ENCODE peak calls at places on chromosomes 12 and 14, in nine cellular contexts. E is DND-41; V is tibial nerve; J is BJ; R is stomach; D is fibroblast of lung; N is CD8-positive, alpha-beta memory T cell; H is AG04450; W is GM23248. T is an unnamed sample.

GRCh38 chr12:19916982-19917381 is 451.4 kb upstream of the PDE3A start:
- DNase-seq in E (no peak), V (no peak), J (no peak), R (no peak), D (no peak), N (no peak), H (no peak), W (no peak), T (peak)

GRCh38 chr12:15699886-15700285 is 89.3 kb downstream of the EPS8 start:
- DNase-seq in E (no peak), V (no peak), J (no peak), R (no peak), D (no peak), N (no peak), H (no peak), W (no peak), T (no peak)

GRCh38 chr14:69181491-69181890 is 9.8 kb upstream of the EXD2 start:
- DNase-seq in E (no peak), V (no peak), J (no peak), R (no peak), D (no peak), N (no peak), H (no peak), W (peak), T (no peak)

GRCh38 chr12:56880416-56881035 is 53.7 kb downstream of the SDR9C7 start:
- DNase-seq in E (no peak), V (no peak), J (no peak), R (no peak), D (no peak), N (no peak), H (no peak), W (peak), T (no peak)

GRCh38 chr12:24133385-24133784 is 183.9 kb upstream of the SOX5 start:
- DNase-seq in E (peak), V (no peak), J (no peak), R (no peak), D (no peak), N (no peak), H (no peak), W (no peak), T (no peak)

GRCh38 chr12:84974177-84974815 is 61.7 kb upstream of the SLC6A15 start:
- DNase-seq in E (no peak), V (no peak), J (no peak), R (no peak), D (no peak), N (no peak), H (no peak), W (peak), T (no peak)

GRCh38 chr12:32051511-32052299 is 54.9 kb upstream of the BICD1 start:
- DNase-seq in E (no peak), V (no peak), J (peak), R (no peak), D (peak), N (no peak), H (peak), W (peak), T (peak)

GRCh38 chr12:30417697-30418231 is 277.9 kb downstream of the IPO8 start:
- DNase-seq in E (no peak), V (no peak), J (no peak), R (no peak), D (peak), N (no peak), H (peak), W (peak), T (no peak)

GRCh38 chr14:103526247-103526913 is 2.6 kb upstream of the TRMT61A start:
- DNase-seq in E (no peak), V (no peak), J (no peak), R (no peak), D (no peak), N (no peak), H (no peak), W (no peak), T (peak)

GRCh38 chr12:91109148-91109564 is 2.1 kb downstream of the LUM start:
- DNase-seq in E (peak), V (peak), J (peak), R (peak), D (peak), N (no peak), H (no peak), W (peak), T (peak)

GRCh38 chr12:49200882-49201594 is 12.2 kb upstream of the TUBA1A start:
- DNase-seq in E (no peak), V (no peak), J (peak), R (no peak), D (peak), N (no peak), H (no peak), W (peak), T (peak)

GRCh38 chr14:53285806-53286205 is 132.7 kb upstream of the DDHD1 start:
- DNase-seq in E (no peak), V (no peak), J (no peak), R (no peak), D (peak), N (no peak), H (no peak), W (peak), T (no peak)

GRCh38 chr14:31937730-31938346 is 139.3 kb upstream of the ARHGAP5 start:
- DNase-seq in E (peak), V (no peak), J (peak), R (peak), D (peak), N (no peak), H (no peak), W (peak), T (peak)

GRCh38 chr14:77574446-77575125 is 41.9 kb downstream of the SPTLC2 start:
- DNase-seq in E (no peak), V (no peak), J (no peak), R (no peak), D (peak), N (no peak), H (peak), W (peak), T (no peak)

GRCh38 chr12:65956056-65956738 is 131.9 kb downstream of the HMGA2 start:
- DNase-seq in E (no peak), V (no peak), J (no peak), R (no peak), D (peak), N (no peak), H (no peak), W (peak), T (no peak)

GRCh38 chr12:92070054-92070863 is 75.4 kb downstream of the BTG1 start:
- DNase-seq in E (no peak), V (no peak), J (no peak), R (peak), D (no peak), N (no peak), H (no peak), W (no peak), T (peak)

GRCh38 chr12:78388461-78388860 is 476.1 kb upstream of the SYT1 start:
- DNase-seq in E (no peak), V (no peak), J (no peak), R (no peak), D (no peak), N (no peak), H (no peak), W (no peak), T (no peak)

GRCh38 chr12:119061208-119061796 is 80.0 kb downstream of the SRRM4 start:
- DNase-seq in E (peak), V (peak), J (no peak), R (peak), D (peak), N (no peak), H (no peak), W (peak), T (peak)

GRCh38 chr12:30839643-30840190 is 85.0 kb upstream of the CAPRIN2 start:
- DNase-seq in E (no peak), V (no peak), J (no peak), R (no peak), D (no peak), N (no peak), H (no peak), W (no peak), T (no peak)

GRCh38 chr14:23306412-23307145 is at the start of gene BCL2L2:
- DNase-seq in E (peak), V (peak), J (peak), R (peak), D (peak), N (no peak), H (peak), W (peak), T (peak)

GRCh38 chr12:636632-637031 is 26.6 kb downstream of the NINJ2 start:
- DNase-seq in E (no peak), V (no peak), J (no peak), R (no peak), D (no peak), N (no peak), H (no peak), W (no peak), T (no peak)
- H3K4me3 ChIP-seq in E (no peak), V (no peak), J (no peak), R (no peak), D (no peak), N (no peak), H (no peak), W (no peak), T (no peak)

DNA sequence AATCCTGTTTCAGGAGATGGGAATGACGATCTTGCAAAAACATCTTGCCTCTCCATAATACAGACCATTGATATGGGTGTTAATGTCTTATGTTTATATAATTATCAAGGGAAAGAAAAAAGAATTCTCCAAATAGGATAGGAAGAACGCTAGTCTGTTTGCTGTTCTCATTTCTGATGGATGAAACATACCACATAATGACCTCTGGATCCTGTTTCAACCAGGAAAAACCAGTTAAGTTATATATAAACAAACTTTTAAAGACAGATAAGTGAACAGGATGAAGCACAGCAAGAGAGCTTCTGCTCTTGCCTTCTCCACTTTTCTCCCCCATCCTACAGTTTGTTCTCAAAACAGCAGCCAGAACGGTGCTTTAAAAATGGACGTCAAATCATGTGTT is 27.8 kb downstream of the COQ6 start:
- DNase-seq in E (no peak), V (no peak), J (peak), R (no peak), D (peak), N (no peak), H (peak), W (no peak), T (no peak)
- H3K4me3 ChIP-seq in E (no peak), V (no peak), J (no peak), R (no peak), D (no peak), N (no peak), H (no peak), W (no peak), T (no peak)

DNA sequence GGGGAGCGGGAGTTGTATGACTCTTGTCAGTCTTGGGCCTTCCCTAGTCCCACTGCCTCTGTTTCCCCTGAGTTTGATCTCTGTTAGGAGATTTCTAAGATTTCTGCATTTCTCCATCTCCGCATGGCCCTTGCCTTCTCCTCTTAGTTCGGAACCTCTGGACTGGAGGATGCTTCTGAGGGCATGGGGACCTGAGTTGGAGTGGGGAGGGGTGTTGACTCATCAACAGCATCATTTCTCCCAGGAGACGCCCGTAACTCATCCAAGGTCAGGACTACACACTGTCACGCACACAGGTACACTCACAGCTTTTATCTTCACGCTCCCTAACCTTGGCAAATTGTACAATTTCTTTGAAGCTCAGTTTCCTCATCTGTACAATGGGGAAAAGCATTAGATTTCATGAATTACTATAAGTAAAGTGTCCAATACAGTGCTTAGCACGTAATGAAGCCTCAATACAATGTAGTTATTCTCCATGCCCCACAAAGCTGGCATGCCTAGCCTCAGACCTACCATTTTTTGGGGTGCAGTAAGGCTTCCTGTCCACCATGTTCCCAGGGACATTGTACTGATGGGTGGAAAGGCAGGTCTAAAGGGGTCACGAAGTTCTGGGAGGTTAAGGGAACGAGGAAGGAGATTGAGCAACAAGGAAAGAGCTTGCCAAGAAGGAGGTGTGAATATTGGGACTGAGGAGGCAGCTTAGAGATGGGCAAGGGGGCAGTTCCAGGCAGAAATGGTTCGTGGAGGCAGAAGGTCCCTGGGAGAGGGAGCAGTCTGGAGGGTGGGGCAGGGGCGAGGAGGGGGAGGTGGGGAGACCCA is 600 bp upstream of the LAG3 start:
- DNase-seq in E (no peak), V (no peak), J (no peak), R (no peak), D (no peak), N (no peak), H (no peak), W (no peak), T (no peak)
- H3K4me3 ChIP-seq in E (no peak), V (no peak), J (no peak), R (peak), D (no peak), N (peak), H (no peak), W (no peak), T (no peak)

GRCh38 chr14:34436960-34437728 is 24.9 kb downstream of the SPTSSA start:
- DNase-seq in E (no peak), V (no peak), J (no peak), R (no peak), D (peak), N (no peak), H (no peak), W (no peak), T (no peak)
- H3K4me3 ChIP-seq in E (no peak), V (no peak), J (no peak), R (no peak), D (no peak), N (no peak), H (no peak), W (no peak), T (no peak)

GRCh38 chr14:71267691-71268090 is 360.4 kb downstream of the PCNX1 start:
- DNase-seq in E (no peak), V (no peak), J (no peak), R (no peak), D (peak), N (no peak), H (no peak), W (peak), T (no peak)
- H3K4me3 ChIP-seq in E (no peak), V (no peak), J (no peak), R (peak), D (no peak), N (peak), H (no peak), W (peak), T (no peak)

GRCh38 chr12:51922762-51923505 is 15.6 kb downstream of the ACVRL1 start:
- DNase-seq in E (no peak), V (no peak), J (peak), R (peak), D (peak), N (no peak), H (no peak), W (peak), T (peak)
- H3K4me3 ChIP-seq in E (no peak), V (no peak), J (no peak), R (no peak), D (no peak), N (no peak), H (no peak), W (peak), T (no peak)

GRCh38 chr12:52903285-52903854 is 1.5 kb downstream of the KRT8 start:
- DNase-seq in E (peak), V (peak), J (no peak), R (peak), D (peak), N (peak), H (no peak), W (peak), T (peak)

GRCh38 chr12:52903855-52904508 is 894 bp downstream of the KRT8 start:
- DNase-seq in E (no peak), V (no peak), J (no peak), R (peak), D (peak), N (no peak), H (no peak), W (peak), T (peak)

GRCh38 chr12:52900166-52900895 is 4.5 kb downstream of the KRT8 start:
- DNase-seq in E (no peak), V (no peak), J (no peak), R (no peak), D (no peak), N (no peak), H (no peak), W (no peak), T (no peak)

GRCh38 chr12:52900896-52901714 is 3.8 kb downstream of the KRT8 start:
- DNase-seq in E (no peak), V (no peak), J (no peak), R (no peak), D (no peak), N (no peak), H (no peak), W (no peak), T (no peak)

DNA sequence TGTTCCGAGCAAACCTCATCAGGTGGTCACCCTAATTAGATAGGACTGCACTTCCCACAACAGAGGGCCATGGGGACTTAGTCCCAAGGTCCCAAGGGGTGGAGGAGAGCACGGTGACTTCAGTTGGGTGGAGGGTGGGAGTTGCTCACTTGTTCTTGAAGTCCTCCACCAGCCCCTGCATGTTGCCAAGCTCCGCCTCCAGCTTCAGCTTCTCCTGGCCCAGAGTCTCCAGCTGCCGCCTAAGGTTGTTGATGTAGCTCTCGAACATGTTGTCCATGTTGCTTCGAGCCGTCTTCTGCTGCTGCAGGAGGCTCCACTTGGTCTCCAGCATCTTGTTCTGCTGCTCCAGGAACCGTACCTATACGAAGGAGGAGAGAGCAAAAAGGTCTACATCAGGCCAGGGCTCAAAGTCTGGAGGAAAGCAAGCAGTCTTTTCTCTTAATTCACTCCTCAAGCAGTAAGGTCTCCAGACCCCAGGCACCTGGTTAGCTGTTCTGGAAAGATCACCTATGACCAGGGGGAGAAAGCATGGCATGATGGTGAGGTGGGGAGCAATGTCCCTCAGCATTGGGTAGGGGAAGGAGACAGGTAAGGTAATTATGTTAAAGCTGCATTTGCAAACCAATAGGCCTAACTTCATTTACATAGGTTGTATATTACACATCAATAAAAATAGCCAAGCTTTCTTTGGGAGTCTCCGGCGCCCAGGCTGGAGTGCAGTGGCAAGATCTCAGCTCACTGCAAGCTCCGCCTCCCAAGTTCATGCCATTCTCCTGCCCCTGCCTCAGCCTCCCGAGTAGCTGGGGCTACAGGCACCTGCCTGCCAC is 2.9 kb downstream of the KRT8 start:
- DNase-seq in E (no peak), V (no peak), J (no peak), R (no peak), D (no peak), N (no peak), H (no peak), W (no peak), T (no peak)
- H3K4me3 ChIP-seq in E (no peak), V (no peak), J (no peak), R (peak), D (no peak), N (no peak), H (no peak), W (no peak), T (no peak)

GRCh38 chr14:74604157-74604556 is 7.9 kb downstream of the LTBP2 start:
- DNase-seq in E (no peak), V (no peak), J (no peak), R (no peak), D (no peak), N (no peak), H (no peak), W (no peak), T (no peak)
- H3K4me3 ChIP-seq in E (no peak), V (no peak), J (no peak), R (no peak), D (no peak), N (no peak), H (no peak), W (no peak), T (no peak)

GRCh38 chr12:131442337-131442918 is 268.5 kb upstream of the SFSWAP start:
- DNase-seq in E (no peak), V (no peak), J (no peak), R (peak), D (no peak), N (no peak), H (no peak), W (no peak), T (no peak)
- H3K4me3 ChIP-seq in E (no peak), V (no peak), J (no peak), R (no peak), D (no peak), N (no peak), H (no peak), W (no peak), T (no peak)

DNA sequence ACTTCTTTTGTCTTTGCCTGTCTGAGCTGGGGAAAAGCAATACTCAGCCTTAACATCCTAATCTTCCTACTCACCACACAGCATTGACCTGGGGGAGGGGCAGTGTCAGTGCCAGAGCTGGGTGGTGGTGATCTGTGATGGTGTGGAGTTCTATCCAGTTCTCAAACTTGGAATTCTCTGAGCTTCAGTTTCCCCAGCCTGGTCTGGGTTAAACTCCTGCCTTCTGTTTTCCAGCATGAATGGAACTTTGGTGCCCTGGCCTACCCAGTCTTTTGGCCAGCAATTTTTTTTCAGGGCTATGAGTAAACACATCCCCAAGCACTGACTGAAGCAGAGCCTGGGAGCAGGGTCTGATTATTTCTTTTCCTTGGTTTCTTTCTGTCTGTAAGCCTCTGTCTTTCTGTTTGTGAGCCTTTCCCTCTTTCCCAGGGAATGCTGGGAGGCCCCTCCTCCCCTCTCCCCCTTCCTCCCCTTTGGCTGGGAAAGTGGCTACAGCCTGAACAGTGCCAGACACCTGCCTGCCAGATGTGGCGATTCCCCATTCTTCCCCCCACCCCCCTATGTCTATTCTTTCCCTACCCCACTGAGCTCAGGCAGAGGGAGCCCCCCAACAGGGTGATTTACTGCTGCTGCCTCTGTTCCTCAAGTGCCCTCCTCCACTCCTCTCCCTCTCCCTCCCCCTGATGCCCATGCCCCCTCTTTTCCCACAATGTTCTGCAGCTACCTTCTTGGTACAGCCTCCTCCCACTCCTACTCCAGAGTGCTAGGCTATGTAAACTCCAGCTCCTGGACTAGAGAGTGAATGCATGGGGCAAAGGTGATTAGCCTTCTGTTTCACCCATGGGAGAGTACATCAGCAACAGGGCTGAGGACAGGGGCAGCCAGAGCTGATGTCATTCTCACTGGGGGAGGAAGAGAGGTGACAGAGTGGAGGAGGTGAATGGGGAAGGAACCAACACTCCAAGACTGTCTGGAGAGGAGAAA is 11.1 kb downstream of the GPR84 start:
- DNase-seq in E (no peak), V (no peak), J (no peak), R (no peak), D (peak), N (no peak), H (no peak), W (peak), T (no peak)
- H3K4me3 ChIP-seq in E (no peak), V (no peak), J (no peak), R (no peak), D (peak), N (no peak), H (no peak), W (no peak), T (no peak)